ENCODE peak calls at places on chromosomes 13 and 19, in nine cellular contexts. A is A549, N is tibial nerve, S is stomach, G is SK-N-SH, H is transverse colon, M is H1, V is HepG2, X is suprapubic skin. D is an unnamed sample.

GRCh38 chr19:1854542-1855039 is 6.3 kb upstream of the REXO1 start:
- DNase-seq in S (no peak), A (no peak), M (no peak), H (peak), X (no peak), G (no peak), V (no peak), N (no peak), D (no peak)

GRCh38 chr19:979318-979741 is 4.8 kb upstream of the WDR18 start:
- DNase-seq in A (no peak), M (no peak), N (no peak), V (no peak), X (no peak), G (no peak), H (no peak), S (no peak), D (no peak)

GRCh38 chr13:112820318-112820717 is 130.5 kb downstream of the ATP11A start:
- DNase-seq in X (no peak), V (no peak), G (no peak), N (no peak), M (no peak), H (no peak), A (no peak), S (peak), D (no peak)

GRCh38 chr13:101627556-101627943 is 175.1 kb downstream of the ITGBL1 start:
- DNase-seq in N (no peak), H (no peak), V (no peak), A (no peak), X (no peak), G (no peak), M (no peak), S (no peak), D (no peak)

GRCh38 chr13:27362064-27362751 is 62.2 kb upstream of the GTF3A start:
- DNase-seq in A (peak), G (peak), N (peak), V (peak), X (peak), H (peak), M (peak), S (peak), D (peak)

GRCh38 chr13:40483601-40484000 is 182.8 kb downstream of the FOXO1 start:
- DNase-seq in N (no peak), V (no peak), S (no peak), H (no peak), A (no peak), G (no peak), X (no peak), M (no peak), D (no peak)

GRCh38 chr19:2149980-2150793 is 1.2 kb downstream of the AP3D1 start:
- DNase-seq in M (no peak), H (peak), V (no peak), G (peak), N (no peak), S (no peak), X (no peak), A (no peak), D (no peak)

GRCh38 chr19:12163841-12164240 is 945 bp downstream of the ZNF136 start:
- DNase-seq in S (no peak), A (no peak), V (no peak), M (no peak), N (no peak), X (no peak), H (no peak), G (peak), D (no peak)

GRCh38 chr13:103542648-103543047 is 476.4 kb upstream of the SLC10A2 start:
- DNase-seq in S (no peak), A (no peak), X (no peak), V (no peak), G (no peak), M (no peak), H (no peak), N (no peak), D (no peak)

GRCh38 chr13:23506821-23507210 is 63.4 kb upstream of the TNFRSF19 start:
- DNase-seq in A (no peak), S (no peak), V (no peak), M (no peak), X (no peak), H (no peak), N (no peak), G (peak), D (no peak)

GRCh38 chr13:21395953-21396352 is 63.1 kb downstream of the ZDHHC20 start:
- DNase-seq in N (no peak), S (no peak), V (no peak), M (no peak), G (no peak), A (no peak), H (no peak), X (no peak), D (no peak)

GRCh38 chr13:110589991-110590390 is 25.4 kb upstream of the NAXD start:
- DNase-seq in X (no peak), H (no peak), A (no peak), S (no peak), V (peak), N (no peak), M (no peak), G (no peak), D (no peak)

GRCh38 chr13:110597041-110597689 is 18.2 kb upstream of the NAXD start:
- DNase-seq in N (no peak), S (no peak), M (no peak), A (no peak), V (no peak), X (no peak), H (no peak), G (no peak), D (no peak)

GRCh38 chr13:110590577-110590976 is 24.8 kb upstream of the NAXD start:
- DNase-seq in X (peak), G (no peak), A (no peak), N (no peak), S (peak), V (no peak), H (no peak), M (no peak), D (no peak)

GRCh38 chr13:110592670-110593069 is 22.7 kb upstream of the NAXD start:
- DNase-seq in G (no peak), M (no peak), H (no peak), N (no peak), A (no peak), X (peak), S (no peak), V (no peak), D (no peak)

DNA sequence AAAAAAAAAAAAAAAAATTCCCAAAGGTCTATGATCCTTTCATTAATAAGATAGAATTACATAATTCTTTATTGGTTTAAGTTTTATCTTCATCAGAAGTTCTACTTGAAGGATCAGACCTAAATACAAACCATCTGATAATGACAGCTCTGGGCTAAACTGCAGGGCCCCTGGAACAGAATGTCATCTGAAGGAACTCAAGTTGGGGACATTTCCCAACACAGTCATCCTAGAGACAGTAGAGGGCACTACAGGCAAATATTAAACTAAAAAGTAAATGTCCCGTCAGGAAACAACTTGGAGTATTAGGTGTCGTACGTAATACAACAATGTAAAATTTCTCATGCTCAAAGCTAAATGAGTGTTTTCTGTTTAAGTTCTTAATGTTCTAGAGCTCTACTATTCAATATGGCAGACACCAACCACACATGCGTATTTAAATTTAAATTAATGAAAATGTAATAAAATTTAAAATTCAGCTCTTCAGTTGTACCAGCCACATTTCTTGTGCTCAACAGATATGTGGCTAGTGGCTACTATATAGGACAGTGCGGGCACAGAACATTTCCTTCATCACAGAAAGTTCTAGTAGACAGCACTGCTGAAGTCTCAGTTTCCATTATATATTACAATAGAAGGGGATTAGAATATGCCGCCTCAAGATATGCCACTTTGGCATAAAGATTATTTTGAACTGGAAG is 21.8 kb upstream of the NAXD start:
- DNase-seq in X (no peak), V (peak), N (peak), G (peak), S (no peak), H (no peak), A (peak), M (no peak), D (no peak)
- TF ChIP-seq EP300 in X (no peak), V (no peak), N (no peak), G (no peak), S (no peak), H (no peak), A (no peak), M (no peak), D (no peak)

GRCh38 chr19:35899547-35900214 is 659 bp downstream of the NFKBID start:
- DNase-seq in H (peak), G (peak), M (no peak), N (peak), X (peak), V (peak), A (peak), S (peak), D (peak)
- H3K27ac ChIP-seq in H (peak), G (peak), M (peak), N (peak), X (peak), V (peak), A (peak), S (peak), D (peak)

GRCh38 chr19:17989425-17990094 is 18.4 kb upstream of the ARRDC2 start:
- DNase-seq in A (no peak), M (no peak), V (no peak), X (no peak), S (no peak), N (no peak), G (no peak), H (no peak), D (no peak)

GRCh38 chr19:17996826-17997316 is 11.1 kb upstream of the ARRDC2 start:
- DNase-seq in M (no peak), G (peak), A (peak), N (peak), S (peak), X (peak), H (peak), V (peak), D (peak)

GRCh38 chr19:17997969-17998826 is 9.8 kb upstream of the ARRDC2 start:
- DNase-seq in V (peak), N (no peak), X (no peak), S (peak), M (no peak), A (peak), G (no peak), H (peak), D (no peak)

GRCh38 chr19:17988161-17988560 is 19.8 kb upstream of the ARRDC2 start:
- DNase-seq in M (no peak), H (no peak), A (no peak), N (no peak), X (no peak), G (no peak), S (no peak), V (no peak), D (no peak)

GRCh38 chr19:17993076-17993813 is 14.7 kb upstream of the ARRDC2 start:
- DNase-seq in V (no peak), M (no peak), G (no peak), A (no peak), S (no peak), X (no peak), H (no peak), N (no peak), D (no peak)
- TF ChIP-seq EP300 in V (no peak), M (no peak), G (no peak), A (no peak), S (no peak), X (no peak), H (no peak), N (no peak), D (no peak)

GRCh38 chr19:38144667-38145066 is 79.4 kb downstream of the DPF1 start:
- DNase-seq in S (no peak), A (no peak), G (no peak), X (no peak), H (no peak), M (no peak), N (no peak), V (no peak), D (no peak)

GRCh38 chr19:38142176-38143035 is 81.6 kb downstream of the DPF1 start:
- DNase-seq in H (peak), N (peak), X (no peak), A (peak), G (peak), S (peak), M (peak), V (peak), D (peak)

GRCh38 chr19:38148337-38148736 is 75.7 kb downstream of the DPF1 start:
- DNase-seq in N (no peak), H (no peak), G (no peak), A (no peak), M (no peak), X (peak), S (no peak), V (no peak), D (no peak)

GRCh38 chr19:38143847-38144246 is 80.2 kb downstream of the DPF1 start:
- DNase-seq in N (no peak), M (no peak), H (no peak), S (no peak), X (no peak), G (no peak), V (no peak), A (no peak), D (no peak)

GRCh38 chr19:38145627-38146026 is 78.4 kb downstream of the DPF1 start:
- DNase-seq in X (no peak), N (peak), H (no peak), S (no peak), V (no peak), M (no peak), A (no peak), G (no peak), D (no peak)
- H3K27ac ChIP-seq in X (peak), N (no peak), H (no peak), S (no peak), V (no peak), M (no peak), A (no peak), G (no peak), D (no peak)

DNA sequence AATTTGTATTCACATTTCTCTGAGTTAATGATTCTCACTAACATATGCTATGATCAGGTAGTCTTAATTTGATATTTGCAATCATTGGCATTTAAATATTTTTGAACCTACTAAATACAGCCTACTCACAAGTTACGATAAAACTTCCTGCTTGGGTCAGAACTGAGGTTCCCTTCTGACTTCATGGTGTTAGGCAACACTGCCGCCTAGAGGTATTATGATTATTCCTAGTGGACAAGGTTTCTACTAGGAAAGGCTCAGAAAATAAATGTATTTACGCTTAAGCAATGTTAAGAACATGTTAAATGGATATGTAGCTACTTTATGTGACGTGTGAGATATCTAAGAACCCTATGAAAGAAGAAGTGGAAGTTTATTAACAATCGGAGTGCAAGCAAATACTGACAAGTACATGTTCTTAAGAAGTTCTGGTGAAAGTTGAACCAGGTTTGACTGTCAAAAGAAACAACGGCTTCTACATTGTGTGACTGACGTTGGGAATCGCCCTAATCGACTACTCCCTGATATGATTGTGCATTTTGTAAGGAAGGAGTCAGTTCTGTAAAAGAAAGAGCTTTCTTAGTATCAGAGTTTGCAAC is 1395.8 kb downstream of the SLITRK5 start:
- DNase-seq in G (peak), H (peak), S (no peak), N (peak), M (no peak), X (no peak), V (peak), A (peak), D (no peak)
- TF ChIP-seq EP300 in G (no peak), H (no peak), S (no peak), N (no peak), M (no peak), X (no peak), V (no peak), A (no peak), D (no peak)

D was measured in ovary.